ENCODE peak calls at places on chromosomes 3 and 15, in five cellular contexts. Y is CD8-positive, alpha-beta memory T cell; S is cardiac fibroblast; W is transverse colon; G is AG10803. Z is an unnamed sample.

GRCh38 chr3:39639344-39640236 is 169.8 kb upstream of the MYRIP start:
- DNase-seq in S (peak; percentile 96), W (no peak), Y (no peak), G (peak; percentile 90), Z (peak; percentile 54)

GRCh38 chr3:150421256-150421655 is 13.2 kb downstream of the TSC22D2 start:
- DNase-seq in G (no peak), W (no peak), S (no peak), Y (no peak), Z (no peak)

GRCh38 chr15:34927726-34928125 is 41.8 kb downstream of the AQR start:
- DNase-seq in W (no peak), Y (no peak), S (peak; percentile 20), G (no peak), Z (no peak)

GRCh38 chr3:165854696-165855095 is 17.5 kb upstream of the BCHE start:
- DNase-seq in S (peak; percentile 36), W (no peak), G (no peak), Y (no peak), Z (no peak)

GRCh38 chr3:25885544-25885943 is 95.7 kb downstream of the OXSM start:
- DNase-seq in S (peak; percentile 9), G (no peak), Y (no peak), W (no peak), Z (no peak)

GRCh38 chr3:42149537-42150426 is 58.6 kb downstream of the TRAK1 start:
- DNase-seq in Y (no peak), G (no peak), S (no peak), W (peak; percentile 91), Z (no peak)

GRCh38 chr3:46624976-46625490 is 12.7 kb downstream of the FAM240A start:
- DNase-seq in G (no peak), S (no peak), Y (no peak), W (no peak), Z (no peak)

GRCh38 chr3:40181182-40181581 is 128.3 kb upstream of the EIF1B start:
- DNase-seq in G (no peak), Y (no peak), W (no peak), S (no peak), Z (no peak)

GRCh38 chr15:51004103-51004536 is 90.6 kb downstream of the TNFAIP8L3 start:
- DNase-seq in W (no peak), G (peak; percentile 39), S (peak; percentile 85), Y (no peak), Z (peak; percentile 8)

GRCh38 chr15:60531811-60532210 is 52.9 kb upstream of the ICE2 start:
- DNase-seq in G (no peak), W (no peak), S (no peak), Y (no peak), Z (no peak)

GRCh38 chr3:113600418-113601185 is 68.2 kb downstream of the SIDT1 start:
- DNase-seq in G (no peak), W (no peak), Y (no peak), S (no peak), Z (no peak)

DNA sequence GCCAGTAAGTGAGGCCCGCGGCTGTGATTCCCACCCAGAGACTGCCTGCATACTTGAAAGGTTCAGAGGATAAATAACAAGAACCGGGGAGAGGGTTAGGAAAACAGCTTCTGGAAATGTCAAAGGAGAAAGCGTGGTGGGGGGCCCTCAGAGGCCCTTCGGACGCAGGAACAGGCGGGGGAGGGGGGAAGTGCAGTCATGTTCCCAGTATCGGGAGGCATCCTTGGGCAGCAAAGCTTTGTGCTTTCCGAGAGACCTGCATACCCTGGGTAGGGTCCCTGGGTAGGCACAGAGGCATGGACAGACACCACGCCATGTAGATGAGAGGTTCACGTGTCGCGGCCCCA is 21.4 kb downstream of the EPHB3 start:
- DNase-seq in S (no peak), G (no peak), W (no peak), Y (no peak), Z (no peak)
- H3K4me3 ChIP-seq in S (peak overlapping the region; percentile 54), G (peak overlapping the region; percentile 57), W (peak overlapping the region; percentile 49), Y (no peak overlapping the region), Z (peak overlapping the region; percentile 76)

GRCh38 chr15:83983634-83984458 is 251.7 kb upstream of the GOLGA6L4 start:
- DNase-seq in G (no peak), Y (no peak), S (no peak), W (no peak), Z (no peak)
- H3K4me3 ChIP-seq in G (no peak overlapping the region), Y (no peak overlapping the region), S (no peak overlapping the region), W (no peak overlapping the region), Z (no peak overlapping the region)

DNA sequence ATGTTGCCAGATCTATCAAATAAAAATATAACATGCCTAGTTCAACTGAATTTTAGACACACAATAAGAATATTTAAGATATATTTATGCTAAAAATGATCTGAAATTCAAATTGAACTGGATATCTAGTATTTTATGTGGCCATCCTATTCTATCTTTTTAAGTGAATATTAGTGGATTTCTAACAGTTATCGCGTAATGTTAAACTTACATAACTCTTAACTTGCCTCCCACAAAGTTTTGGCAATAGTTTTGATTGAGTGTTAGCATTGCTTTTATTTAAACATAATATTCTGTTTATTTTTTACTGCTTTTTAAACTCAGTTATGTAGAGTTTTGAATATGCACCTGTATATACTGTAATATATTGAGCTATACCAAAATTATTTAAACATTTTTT is 1279.5 kb downstream of the OTOL1 start:
- DNase-seq in W (no peak), G (no peak), Y (no peak), S (no peak), Z (no peak)
- H3K4me3 ChIP-seq in W (no peak overlapping the region), G (no peak overlapping the region), Y (no peak overlapping the region), S (no peak overlapping the region), Z (no peak overlapping the region)

GRCh38 chr15:89653578-89653977 is 1.7 kb downstream of the KIF7 start:
- DNase-seq in G (no peak), W (no peak), Y (no peak), S (no peak), Z (no peak)
- H3K4me3 ChIP-seq in G (no peak overlapping the region), W (no peak overlapping the region), Y (no peak overlapping the region), S (no peak overlapping the region), Z (no peak overlapping the region)

GRCh38 chr15:82807920-82808633 is 1.4 kb upstream of the WHAMM start:
- DNase-seq in S (no peak), Y (no peak), G (no peak), W (no peak), Z (no peak)

GRCh38 chr15:82803793-82804574 is 1.9 kb downstream of the FSD2 start:
- DNase-seq in W (no peak), G (peak; percentile 36), S (peak; percentile 59), Y (no peak), Z (no peak)

GRCh38 chr15:82805994-82806406 is at the start of gene FSD2:
- DNase-seq in W (peak; percentile 11), S (no peak), G (no peak), Y (no peak), Z (no peak)

GRCh38 chr15:82802497-82802896 is 3.4 kb downstream of the FSD2 start:
- DNase-seq in Y (no peak), W (no peak), G (no peak), S (no peak), Z (no peak)

DNA sequence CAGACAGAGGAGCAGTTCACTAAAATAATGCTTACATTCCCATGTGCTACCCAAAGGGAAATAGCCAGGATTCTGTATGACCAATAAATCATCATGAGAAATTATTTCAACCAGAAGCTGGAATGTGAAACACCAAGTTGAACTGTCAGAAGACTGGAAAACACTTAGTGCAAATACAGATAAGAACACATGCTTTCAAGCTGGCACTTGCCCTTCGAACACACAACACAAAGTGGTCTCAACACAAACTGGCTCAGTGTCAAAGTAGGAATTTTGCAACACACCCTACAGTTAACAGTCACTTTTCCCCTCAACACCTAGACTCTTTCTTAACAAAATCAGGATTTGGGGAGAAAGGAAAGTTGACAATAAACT is 1.3 kb downstream of the FSD2 start:
- DNase-seq in S (peak; percentile 7), W (no peak), G (peak; percentile 34), Y (no peak), Z (no peak)
- H3K4me3 ChIP-seq in S (no peak overlapping the region), W (no peak overlapping the region), G (no peak overlapping the region), Y (no peak overlapping the region), Z (no peak overlapping the region)

GRCh38 chr3:119034256-119035013 is at the start of gene IGSF11:
- DNase-seq in G (peak; percentile 26), S (peak; percentile 36), W (peak; percentile 45), Y (peak; percentile 49), Z (peak; percentile 33)
- H3K4me3 ChIP-seq in G (peak within 1 kb of the TSS; percentile 49), S (peak within 1 kb of the TSS; percentile 58), W (peak within 1 kb of the TSS; percentile 58), Y (peak within 1 kb of the TSS; percentile 46), Z (peak within 1 kb of the TSS; percentile 73)

GRCh38 chr3:149332227-149332765 is 1.1 kb downstream of the TM4SF18 start:
- DNase-seq in W (no peak), Y (no peak), G (no peak), S (peak; percentile 28), Z (no peak)
- H3K4me3 ChIP-seq in W (no peak overlapping the region), Y (no peak overlapping the region), G (no peak overlapping the region), S (no peak overlapping the region), Z (no peak overlapping the region)

Z was measured in NT2/D1.